ENCODE peak calls at places on chromosomes 1 and 21, in nine cellular contexts. O is ovary; T is mammary epithelial cell; Q is tibial artery; W is IMR-90; R is CD8-positive, alpha-beta T cell; K is heart right ventricle; B is coronary artery; C is stomach. L is an unnamed sample.
A peak's percentile ranks its signal among the peaks of the same experiment; 100 is the strongest.

GRCh38 chr1:236128646-236129178 is 13.6 kb upstream of the GPR137B start:
- DNase-seq in O (no peak), B (no peak), Q (no peak), W (peak; percentile 11), C (no peak), R (no peak), T (peak; percentile 40), K (no peak), L (no peak)

GRCh38 chr1:205477759-205478247 is 22.0 kb upstream of the BLACAT1 start:
- DNase-seq in T (peak; percentile 97), K (peak; percentile 57), O (no peak), Q (peak; percentile 77), C (peak; percentile 86), R (no peak), W (peak; percentile 33), B (no peak), L (no peak)

GRCh38 chr1:228021526-228022030 is 14.8 kb downstream of the WNT3A start:
- DNase-seq in B (no peak), T (no peak), R (no peak), O (no peak), W (peak; percentile 11), Q (no peak), C (no peak), K (peak; percentile 2), L (no peak)

GRCh38 chr1:45687753-45688737 is at the start of gene TMEM69:
- DNase-seq in W (peak; percentile 91), R (peak; percentile 68), K (peak; percentile 41), T (peak; percentile 87), B (peak; percentile 88), Q (peak; percentile 87), C (peak; percentile 70), O (peak; percentile 73), L (peak; percentile 95)

GRCh38 chr1:82108843-82109242 is 308.1 kb downstream of the ADGRL2 start:
- DNase-seq in K (no peak), C (no peak), W (no peak), B (no peak), R (no peak), T (no peak), Q (no peak), O (no peak), L (no peak)

GRCh38 chr1:202618387-202619022 is 91.7 kb downstream of the SYT2 start:
- DNase-seq in K (no peak), T (peak; percentile 78), Q (no peak), C (no peak), R (no peak), B (no peak), W (peak; percentile 68), O (no peak), L (no peak)

GRCh38 chr1:205240118-205240517 is 12.4 kb downstream of the TMCC2 start:
- DNase-seq in R (no peak), T (no peak), K (no peak), B (no peak), C (peak; percentile 15), O (no peak), W (no peak), Q (peak; percentile 17), L (no peak)

GRCh38 chr1:29379438-29380073 is 143.2 kb downstream of the PTPRU start:
- DNase-seq in B (peak; percentile 33), C (no peak), O (no peak), Q (no peak), T (peak; percentile 55), K (no peak), R (no peak), W (peak; percentile 38), L (no peak)

GRCh38 chr21:31117046-31117916 is 79.0 kb upstream of the KRTAP19-8 start:
- DNase-seq in T (peak; percentile 73), O (no peak), R (no peak), C (no peak), K (no peak), W (peak; percentile 86), B (no peak), Q (no peak), L (peak; percentile 81)

GRCh38 chr1:109817881-109818280 is 54.2 kb upstream of the EPS8L3 start:
- DNase-seq in K (no peak), B (peak; percentile 59), Q (no peak), O (no peak), W (no peak), R (no peak), C (no peak), T (no peak), L (no peak)

GRCh38 chr1:180580237-180580636 is 21.5 kb downstream of the OVAAL start:
- DNase-seq in R (no peak), T (peak; percentile 93), W (peak; percentile 25), B (no peak), O (no peak), K (no peak), C (peak; percentile 55), Q (no peak), L (no peak)

GRCh38 chr21:37414292-37415253 is 48.0 kb downstream of the DYRK1A start:
- DNase-seq in W (no peak), K (no peak), Q (no peak), T (no peak), R (no peak), O (no peak), C (no peak), B (no peak), L (no peak)

GRCh38 chr1:38784452-38785284 is 74.9 kb downstream of the RRAGC start:
- DNase-seq in R (no peak), Q (no peak), C (no peak), W (no peak), T (no peak), O (no peak), K (no peak), B (peak; percentile 14), L (no peak)

GRCh38 chr1:9714257-9714718 is 62.8 kb downstream of the PIK3CD start:
- DNase-seq in T (no peak), O (no peak), C (no peak), Q (no peak), B (no peak), W (no peak), R (no peak), K (no peak), L (no peak)

GRCh38 chr1:74247881-74248528 is 12.8 kb downstream of the TNNI3K start:
- DNase-seq in Q (no peak), W (no peak), K (peak; percentile 35), O (no peak), B (no peak), T (no peak), R (no peak), C (no peak), L (no peak)

GRCh38 chr1:43315963-43316737 is 15.4 kb downstream of the TIE1 start:
- DNase-seq in R (no peak), O (no peak), T (no peak), Q (peak; percentile 35), C (no peak), B (no peak), W (no peak), K (no peak), L (no peak)

GRCh38 chr1:93662481-93663190 is 19.0 kb downstream of the BCAR3 start:
- DNase-seq in T (no peak), C (no peak), R (no peak), K (no peak), W (peak; percentile 38), Q (no peak), O (no peak), B (no peak), L (no peak)

DNA sequence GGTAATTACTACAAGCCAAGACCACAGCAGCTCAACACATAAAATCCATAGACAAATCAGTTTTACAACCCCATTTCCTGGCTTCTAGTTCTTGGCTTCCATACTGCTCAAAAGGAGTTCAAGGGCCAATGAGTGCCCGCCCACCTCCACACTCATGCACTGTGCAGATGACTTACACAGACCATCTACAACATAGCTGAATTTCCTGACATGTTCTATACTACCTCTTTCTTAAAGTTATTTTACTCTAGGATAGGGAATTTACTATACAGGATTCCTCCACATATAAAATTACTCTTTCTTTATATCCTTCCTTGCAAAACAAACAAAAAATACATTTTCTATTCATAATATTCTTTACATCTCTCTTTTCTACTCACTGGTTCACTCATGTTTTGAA is 14.6 kb downstream of the BACE2 start:
- DNase-seq in B (no peak), O (no peak), T (no peak), K (no peak), R (no peak), W (no peak), Q (no peak), C (no peak), L (no peak)
- H3K27ac ChIP-seq in B (no peak overlapping the region), O (no peak overlapping the region), T (no peak overlapping the region), K (no peak overlapping the region), R (no peak overlapping the region), W (no peak overlapping the region), Q (no peak overlapping the region), C (no peak overlapping the region), L (no peak overlapping the region)

GRCh38 chr21:46159390-46159789 is 4.0 kb upstream of the FTCD start:
- DNase-seq in K (no peak), R (no peak), B (peak; percentile 60), T (peak; percentile 28), C (peak; percentile 17), W (no peak), Q (no peak), O (no peak), L (no peak)
- TF ChIP-seq CTCF in K (no peak), R (no peak), B (no peak), T (no peak), C (no peak), W (no peak), Q (no peak), O (no peak), L (no peak)

DNA sequence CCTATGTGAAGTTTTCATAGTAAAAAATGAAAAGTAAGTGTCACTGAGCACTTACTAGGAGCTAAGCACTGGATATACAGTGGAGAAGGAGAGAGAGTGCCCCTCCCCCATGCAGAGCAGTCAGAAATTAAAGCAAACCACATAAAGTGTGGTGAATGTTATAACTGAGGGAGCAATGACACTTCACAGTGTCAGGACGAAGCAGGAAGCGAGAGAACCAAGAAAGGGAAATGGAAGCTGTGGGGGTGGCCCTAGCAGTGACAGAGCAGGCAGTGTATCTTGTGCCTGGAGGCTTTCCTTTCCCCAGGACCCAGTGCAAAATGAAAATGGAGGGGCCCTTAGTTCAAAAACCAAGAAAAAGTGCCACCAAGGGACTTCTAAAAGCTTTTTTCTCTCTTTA is 21.5 kb upstream of the RCAN3 start:
- DNase-seq in W (no peak), T (no peak), Q (no peak), R (no peak), C (no peak), O (no peak), K (no peak), B (no peak), L (no peak)
- H3K27ac ChIP-seq in W (no peak overlapping the region), T (no peak overlapping the region), Q (no peak overlapping the region), R (peak overlapping the region; percentile 68), C (no peak overlapping the region), O (no peak overlapping the region), K (no peak overlapping the region), B (no peak overlapping the region), L (no peak overlapping the region)

GRCh38 chr1:5140962-5141361 is 486.6 kb downstream of the AJAP1 start:
- DNase-seq in R (no peak), O (no peak), T (no peak), B (no peak), Q (no peak), C (no peak), W (no peak), K (no peak), L (no peak)

GRCh38 chr1:5142389-5142788 is 488.0 kb downstream of the AJAP1 start:
- DNase-seq in C (no peak), O (no peak), W (no peak), K (no peak), Q (no peak), R (no peak), T (no peak), B (no peak), L (no peak)

GRCh38 chr1:5140136-5140535 is 485.7 kb downstream of the AJAP1 start:
- DNase-seq in Q (no peak), K (no peak), B (no peak), O (no peak), C (no peak), R (no peak), T (no peak), W (no peak), L (no peak)

GRCh38 chr1:5141750-5142149 is 487.3 kb downstream of the AJAP1 start:
- DNase-seq in C (no peak), T (no peak), W (no peak), K (no peak), Q (no peak), O (no peak), B (no peak), R (no peak), L (no peak)
- TF ChIP-seq CTCF in C (no peak), T (no peak), W (no peak), K (no peak), Q (no peak), O (no peak), B (no peak), R (no peak), L (no peak)

L was measured in esophagus muscularis mucosa.